ENCODE peak calls at places on chromosomes 6 and 20, in ten cellular contexts. One of them, this sample, is unnamed.

GRCh38 chr20:25088267-25088666 is 6.3 kb upstream of the VSX1 start:
- DNase-seq in stimulated activated CD8-positive, alpha-beta memory T cell treated with anti-CD3 and anti-CD28 coated beads, Interleukin-7, amount 100 ng/mL, for 1 hour: no peak
- DNase-seq in CMK: no peak
- DNase-seq in fibroblast of lung: no peak
- DNase-seq in H9: no peak
- DNase-seq in heart right ventricle: no peak
- DNase-seq in H7: no peak
- DNase-seq in activated CD8-positive, alpha-beta memory T cell treated with anti-CD3 and anti-CD28 coated beads for 4 hours: no peak
- DNase-seq in EL: no peak
- DNase-seq in NB4: no peak
- DNase-seq in this sample: no peak

GRCh38 chr6:119174879-119175817 is 96.7 kb upstream of the FAM184A start:
- DNase-seq in stimulated activated CD8-positive, alpha-beta memory T cell treated with anti-CD3 and anti-CD28 coated beads, Interleukin-7, amount 100 ng/mL, for 1 hour: no peak
- DNase-seq in CMK: no peak
- DNase-seq in fibroblast of lung: peak; percentile 51
- DNase-seq in H9: no peak
- DNase-seq in heart right ventricle: no peak
- DNase-seq in H7: no peak
- DNase-seq in activated CD8-positive, alpha-beta memory T cell treated with anti-CD3 and anti-CD28 coated beads for 4 hours: no peak
- DNase-seq in EL: peak; percentile 12
- DNase-seq in NB4: no peak
- DNase-seq in this sample: no peak

GRCh38 chr6:106370639-106371038 is 10.1 kb downstream of the CRYBG1 start:
- DNase-seq in stimulated activated CD8-positive, alpha-beta memory T cell treated with anti-CD3 and anti-CD28 coated beads, Interleukin-7, amount 100 ng/mL, for 1 hour: no peak
- DNase-seq in CMK: no peak
- DNase-seq in fibroblast of lung: no peak
- DNase-seq in H9: no peak
- DNase-seq in heart right ventricle: no peak
- DNase-seq in H7: no peak
- DNase-seq in activated CD8-positive, alpha-beta memory T cell treated with anti-CD3 and anti-CD28 coated beads for 4 hours: no peak
- DNase-seq in EL: no peak
- DNase-seq in NB4: no peak
- DNase-seq in this sample: no peak

GRCh38 chr20:57653546-57653900 is 33.3 kb upstream of the ZBP1 start:
- DNase-seq in stimulated activated CD8-positive, alpha-beta memory T cell treated with anti-CD3 and anti-CD28 coated beads, Interleukin-7, amount 100 ng/mL, for 1 hour: no peak
- DNase-seq in CMK: no peak
- DNase-seq in fibroblast of lung: no peak
- DNase-seq in H9: no peak
- DNase-seq in heart right ventricle: no peak
- DNase-seq in H7: no peak
- DNase-seq in activated CD8-positive, alpha-beta memory T cell treated with anti-CD3 and anti-CD28 coated beads for 4 hours: no peak
- DNase-seq in EL: no peak
- DNase-seq in NB4: no peak
- DNase-seq in this sample: peak; percentile 45

GRCh38 chr6:169619650-169620049 is 82.2 kb downstream of the WDR27 start:
- DNase-seq in stimulated activated CD8-positive, alpha-beta memory T cell treated with anti-CD3 and anti-CD28 coated beads, Interleukin-7, amount 100 ng/mL, for 1 hour: no peak
- DNase-seq in CMK: no peak
- DNase-seq in fibroblast of lung: peak; percentile 14
- DNase-seq in H9: no peak
- DNase-seq in heart right ventricle: no peak
- DNase-seq in H7: no peak
- DNase-seq in activated CD8-positive, alpha-beta memory T cell treated with anti-CD3 and anti-CD28 coated beads for 4 hours: no peak
- DNase-seq in EL: peak; percentile 61
- DNase-seq in NB4: no peak
- DNase-seq in this sample: no peak

GRCh38 chr6:42166444-42167141 is 6.6 kb upstream of the GUCA1A start:
- DNase-seq in stimulated activated CD8-positive, alpha-beta memory T cell treated with anti-CD3 and anti-CD28 coated beads, Interleukin-7, amount 100 ng/mL, for 1 hour: peak; percentile 71
- DNase-seq in CMK: peak; percentile 53
- DNase-seq in fibroblast of lung: peak; percentile 76
- DNase-seq in H9: peak; percentile 91
- DNase-seq in heart right ventricle: peak; percentile 27
- DNase-seq in H7: peak; percentile 92
- DNase-seq in activated CD8-positive, alpha-beta memory T cell treated with anti-CD3 and anti-CD28 coated beads for 4 hours: peak; percentile 56
- DNase-seq in EL: peak; percentile 71
- DNase-seq in NB4: peak; percentile 87
- DNase-seq in this sample: peak; percentile 89

GRCh38 chr20:22775256-22775655 is 190.9 kb upstream of the FOXA2 start:
- DNase-seq in stimulated activated CD8-positive, alpha-beta memory T cell treated with anti-CD3 and anti-CD28 coated beads, Interleukin-7, amount 100 ng/mL, for 1 hour: no peak
- DNase-seq in CMK: no peak
- DNase-seq in fibroblast of lung: peak; percentile 3
- DNase-seq in H9: no peak
- DNase-seq in heart right ventricle: no peak
- DNase-seq in H7: no peak
- DNase-seq in activated CD8-positive, alpha-beta memory T cell treated with anti-CD3 and anti-CD28 coated beads for 4 hours: no peak
- DNase-seq in EL: no peak
- DNase-seq in NB4: no peak
- DNase-seq in this sample: no peak

GRCh38 chr20:64257107-64257757 is 1.7 kb downstream of the PCMTD2 start:
- DNase-seq in stimulated activated CD8-positive, alpha-beta memory T cell treated with anti-CD3 and anti-CD28 coated beads, Interleukin-7, amount 100 ng/mL, for 1 hour: no peak
- DNase-seq in CMK: no peak
- DNase-seq in fibroblast of lung: no peak
- DNase-seq in H9: no peak
- DNase-seq in heart right ventricle: no peak
- DNase-seq in H7: no peak
- DNase-seq in activated CD8-positive, alpha-beta memory T cell treated with anti-CD3 and anti-CD28 coated beads for 4 hours: no peak
- DNase-seq in EL: no peak
- DNase-seq in NB4: no peak
- DNase-seq in this sample: no peak

GRCh38 chr20:57332105-57333089 is 2.8 kb downstream of the SPO11 start:
- DNase-seq in stimulated activated CD8-positive, alpha-beta memory T cell treated with anti-CD3 and anti-CD28 coated beads, Interleukin-7, amount 100 ng/mL, for 1 hour: no peak
- DNase-seq in CMK: no peak
- DNase-seq in fibroblast of lung: no peak
- DNase-seq in H9: no peak
- DNase-seq in heart right ventricle: no peak
- DNase-seq in H7: peak; percentile 42
- DNase-seq in activated CD8-positive, alpha-beta memory T cell treated with anti-CD3 and anti-CD28 coated beads for 4 hours: no peak
- DNase-seq in EL: no peak
- DNase-seq in NB4: no peak
- DNase-seq in this sample: no peak

GRCh38 chr20:24610341-24611115 is 141.1 kb downstream of the SYNDIG1 start:
- DNase-seq in stimulated activated CD8-positive, alpha-beta memory T cell treated with anti-CD3 and anti-CD28 coated beads, Interleukin-7, amount 100 ng/mL, for 1 hour: no peak
- DNase-seq in CMK: no peak
- DNase-seq in fibroblast of lung: no peak
- DNase-seq in H9: no peak
- DNase-seq in heart right ventricle: no peak
- DNase-seq in H7: no peak
- DNase-seq in activated CD8-positive, alpha-beta memory T cell treated with anti-CD3 and anti-CD28 coated beads for 4 hours: no peak
- DNase-seq in EL: no peak
- DNase-seq in NB4: no peak
- DNase-seq in this sample: no peak

GRCh38 chr20:1810926-1811620 is 84.1 kb upstream of the SIRPA start:
- DNase-seq in stimulated activated CD8-positive, alpha-beta memory T cell treated with anti-CD3 and anti-CD28 coated beads, Interleukin-7, amount 100 ng/mL, for 1 hour: no peak
- DNase-seq in CMK: no peak
- DNase-seq in fibroblast of lung: peak; percentile 74
- DNase-seq in H9: no peak
- DNase-seq in heart right ventricle: no peak
- DNase-seq in H7: no peak
- DNase-seq in activated CD8-positive, alpha-beta memory T cell treated with anti-CD3 and anti-CD28 coated beads for 4 hours: no peak
- DNase-seq in EL: peak; percentile 61
- DNase-seq in NB4: peak; percentile 84
- DNase-seq in this sample: no peak

GRCh38 chr20:46220808-46221207 is 87.5 kb downstream of the CDH22 start:
- DNase-seq in stimulated activated CD8-positive, alpha-beta memory T cell treated with anti-CD3 and anti-CD28 coated beads, Interleukin-7, amount 100 ng/mL, for 1 hour: no peak
- DNase-seq in CMK: peak; percentile 46
- DNase-seq in fibroblast of lung: no peak
- DNase-seq in H9: peak; percentile 84
- DNase-seq in heart right ventricle: no peak
- DNase-seq in H7: peak; percentile 75
- DNase-seq in activated CD8-positive, alpha-beta memory T cell treated with anti-CD3 and anti-CD28 coated beads for 4 hours: no peak
- DNase-seq in EL: no peak
- DNase-seq in NB4: no peak
- DNase-seq in this sample: no peak

GRCh38 chr6:112806163-112806900 is 459.2 kb downstream of the RFPL4B start:
- DNase-seq in stimulated activated CD8-positive, alpha-beta memory T cell treated with anti-CD3 and anti-CD28 coated beads, Interleukin-7, amount 100 ng/mL, for 1 hour: no peak
- DNase-seq in CMK: no peak
- DNase-seq in fibroblast of lung: peak; percentile 80
- DNase-seq in H9: no peak
- DNase-seq in heart right ventricle: no peak
- DNase-seq in H7: no peak
- DNase-seq in activated CD8-positive, alpha-beta memory T cell treated with anti-CD3 and anti-CD28 coated beads for 4 hours: no peak
- DNase-seq in EL: peak; percentile 66
- DNase-seq in NB4: no peak
- DNase-seq in this sample: no peak

GRCh38 chr20:21705466-21706344 is at the start of gene PAX1:
- DNase-seq in stimulated activated CD8-positive, alpha-beta memory T cell treated with anti-CD3 and anti-CD28 coated beads, Interleukin-7, amount 100 ng/mL, for 1 hour: no peak
- DNase-seq in CMK: no peak
- DNase-seq in fibroblast of lung: no peak
- DNase-seq in H9: no peak
- DNase-seq in heart right ventricle: no peak
- DNase-seq in H7: peak; percentile 83
- DNase-seq in activated CD8-positive, alpha-beta memory T cell treated with anti-CD3 and anti-CD28 coated beads for 4 hours: no peak
- DNase-seq in EL: no peak
- DNase-seq in NB4: no peak
- DNase-seq in this sample: no peak

GRCh38 chr6:52909531-52909930 is at the start of gene GSTA3:
- DNase-seq in stimulated activated CD8-positive, alpha-beta memory T cell treated with anti-CD3 and anti-CD28 coated beads, Interleukin-7, amount 100 ng/mL, for 1 hour: no peak
- DNase-seq in CMK: no peak
- DNase-seq in fibroblast of lung: no peak
- DNase-seq in H9: no peak
- DNase-seq in heart right ventricle: no peak
- DNase-seq in H7: no peak
- DNase-seq in activated CD8-positive, alpha-beta memory T cell treated with anti-CD3 and anti-CD28 coated beads for 4 hours: no peak
- DNase-seq in EL: no peak
- DNase-seq in NB4: no peak
- DNase-seq in this sample: no peak

GRCh38 chr20:58140787-58141396 is 87.6 kb downstream of the ANKRD60 start:
- DNase-seq in stimulated activated CD8-positive, alpha-beta memory T cell treated with anti-CD3 and anti-CD28 coated beads, Interleukin-7, amount 100 ng/mL, for 1 hour: no peak
- DNase-seq in CMK: no peak
- DNase-seq in fibroblast of lung: no peak
- DNase-seq in H9: no peak
- DNase-seq in heart right ventricle: no peak
- DNase-seq in H7: no peak
- DNase-seq in activated CD8-positive, alpha-beta memory T cell treated with anti-CD3 and anti-CD28 coated beads for 4 hours: no peak
- DNase-seq in EL: no peak
- DNase-seq in NB4: no peak
- DNase-seq in this sample: no peak

GRCh38 chr6:170027111-170028043 is 263.5 kb downstream of the DLL1 start:
- DNase-seq in stimulated activated CD8-positive, alpha-beta memory T cell treated with anti-CD3 and anti-CD28 coated beads, Interleukin-7, amount 100 ng/mL, for 1 hour: no peak
- DNase-seq in CMK: no peak
- DNase-seq in fibroblast of lung: peak; percentile 57
- DNase-seq in H9: no peak
- DNase-seq in heart right ventricle: no peak
- DNase-seq in H7: no peak
- DNase-seq in activated CD8-positive, alpha-beta memory T cell treated with anti-CD3 and anti-CD28 coated beads for 4 hours: no peak
- DNase-seq in EL: no peak
- DNase-seq in NB4: peak; percentile 79
- DNase-seq in this sample: no peak

GRCh38 chr6:151436814-151437213 is 15.1 kb downstream of the RMND1 start:
- DNase-seq in stimulated activated CD8-positive, alpha-beta memory T cell treated with anti-CD3 and anti-CD28 coated beads, Interleukin-7, amount 100 ng/mL, for 1 hour: no peak
- DNase-seq in CMK: no peak
- DNase-seq in fibroblast of lung: peak; percentile 37
- DNase-seq in H9: no peak
- DNase-seq in heart right ventricle: no peak
- DNase-seq in H7: no peak
- DNase-seq in activated CD8-positive, alpha-beta memory T cell treated with anti-CD3 and anti-CD28 coated beads for 4 hours: no peak
- DNase-seq in EL: peak; percentile 34
- DNase-seq in NB4: no peak
- DNase-seq in this sample: no peak

GRCh38 chr6:46281110-46281509 is 110.3 kb upstream of the ENPP5 start:
- DNase-seq in stimulated activated CD8-positive, alpha-beta memory T cell treated with anti-CD3 and anti-CD28 coated beads, Interleukin-7, amount 100 ng/mL, for 1 hour: no peak
- DNase-seq in CMK: no peak
- DNase-seq in fibroblast of lung: no peak
- DNase-seq in H9: no peak
- DNase-seq in heart right ventricle: no peak
- DNase-seq in H7: no peak
- DNase-seq in activated CD8-positive, alpha-beta memory T cell treated with anti-CD3 and anti-CD28 coated beads for 4 hours: no peak
- DNase-seq in EL: no peak
- DNase-seq in NB4: no peak
- DNase-seq in this sample: no peak

GRCh38 chr6:31180500-31180899 is 10.0 kb upstream of the POU5F1 start:
- DNase-seq in stimulated activated CD8-positive, alpha-beta memory T cell treated with anti-CD3 and anti-CD28 coated beads, Interleukin-7, amount 100 ng/mL, for 1 hour: peak; percentile 31
- DNase-seq in CMK: no peak
- DNase-seq in fibroblast of lung: peak; percentile 82
- DNase-seq in H9: peak; percentile 86
- DNase-seq in heart right ventricle: peak; percentile 80
- DNase-seq in H7: peak; percentile 93
- DNase-seq in activated CD8-positive, alpha-beta memory T cell treated with anti-CD3 and anti-CD28 coated beads for 4 hours: peak; percentile 34
- DNase-seq in EL: peak; percentile 82
- DNase-seq in NB4: no peak
- DNase-seq in this sample: peak; percentile 11

GRCh38 chr6:170286246-170286933 is 4.5 kb downstream of the DLL1 start:
- DNase-seq in stimulated activated CD8-positive, alpha-beta memory T cell treated with anti-CD3 and anti-CD28 coated beads, Interleukin-7, amount 100 ng/mL, for 1 hour: no peak
- DNase-seq in CMK: peak; percentile 86
- DNase-seq in fibroblast of lung: no peak
- DNase-seq in H9: no peak
- DNase-seq in heart right ventricle: peak; percentile 73
- DNase-seq in H7: peak; percentile 80
- DNase-seq in activated CD8-positive, alpha-beta memory T cell treated with anti-CD3 and anti-CD28 coated beads for 4 hours: no peak
- DNase-seq in EL: no peak
- DNase-seq in NB4: no peak
- DNase-seq in this sample: no peak